ENCODE peak calls at places on chromosomes 5 and 9, in nine cellular contexts. One of them, this sample, is unnamed.

GRCh38 chr5:10672285-10673044 is 88.6 kb downstream of the DAP start:
- DNase-seq in LHCN-M2: no peak
- DNase-seq in C1 segment of cervical spinal cord: no peak
- DNase-seq in NCI-H1092: no peak
- DNase-seq in HS-5: no peak
- DNase-seq in aorta: no peak
- DNase-seq in GM12865: no peak
- DNase-seq in activated gamma-delta T cell treated with Interleukin-2 at 50 U/mL for 16 hours: no peak
- DNase-seq in astrocyte: no peak
- DNase-seq in this sample: no peak

GRCh38 chr5:138605254-138605972 is 30.2 kb upstream of the HSPA9 start:
- DNase-seq in GM12865: peak
- DNase-seq in astrocyte: no peak
- DNase-seq in activated gamma-delta T cell treated with Interleukin-2 at 50 U/mL for 16 hours: no peak
- DNase-seq in C1 segment of cervical spinal cord: no peak
- DNase-seq in aorta: no peak
- DNase-seq in HS-5: no peak
- DNase-seq in NCI-H1092: no peak
- DNase-seq in LHCN-M2: peak
- DNase-seq in this sample: no peak

GRCh38 chr9:106892632-106893031 is 29.7 kb downstream of the ZNF462 start:
- DNase-seq in C1 segment of cervical spinal cord: no peak
- DNase-seq in NCI-H1092: no peak
- DNase-seq in GM12865: no peak
- DNase-seq in astrocyte: peak
- DNase-seq in aorta: no peak
- DNase-seq in LHCN-M2: peak
- DNase-seq in activated gamma-delta T cell treated with Interleukin-2 at 50 U/mL for 16 hours: no peak
- DNase-seq in HS-5: peak
- DNase-seq in this sample: no peak

GRCh38 chr9:100352201-100352726 is 478 bp downstream of the TEX10 start:
- DNase-seq in NCI-H1092: no peak
- DNase-seq in LHCN-M2: peak
- DNase-seq in GM12865: peak
- DNase-seq in C1 segment of cervical spinal cord: peak
- DNase-seq in aorta: peak
- DNase-seq in HS-5: no peak
- DNase-seq in astrocyte: peak
- DNase-seq in activated gamma-delta T cell treated with Interleukin-2 at 50 U/mL for 16 hours: peak
- DNase-seq in this sample: peak

GRCh38 chr5:112776301-112776856 is 38.7 kb downstream of the APC start:
- DNase-seq in astrocyte: peak
- DNase-seq in aorta: no peak
- DNase-seq in LHCN-M2: peak
- DNase-seq in activated gamma-delta T cell treated with Interleukin-2 at 50 U/mL for 16 hours: no peak
- DNase-seq in HS-5: peak
- DNase-seq in GM12865: no peak
- DNase-seq in C1 segment of cervical spinal cord: no peak
- DNase-seq in NCI-H1092: no peak
- DNase-seq in this sample: no peak

GRCh38 chr9:121859646-121860045 is 208.2 kb downstream of the DAB2IP start:
- DNase-seq in aorta: no peak
- DNase-seq in NCI-H1092: no peak
- DNase-seq in HS-5: no peak
- DNase-seq in C1 segment of cervical spinal cord: no peak
- DNase-seq in activated gamma-delta T cell treated with Interleukin-2 at 50 U/mL for 16 hours: no peak
- DNase-seq in GM12865: no peak
- DNase-seq in astrocyte: no peak
- DNase-seq in LHCN-M2: no peak
- DNase-seq in this sample: peak

GRCh38 chr9:124145903-124146575 is 111.7 kb upstream of the NEK6 start:
- DNase-seq in HS-5: no peak
- DNase-seq in activated gamma-delta T cell treated with Interleukin-2 at 50 U/mL for 16 hours: no peak
- DNase-seq in C1 segment of cervical spinal cord: no peak
- DNase-seq in aorta: no peak
- DNase-seq in LHCN-M2: peak
- DNase-seq in NCI-H1092: no peak
- DNase-seq in astrocyte: no peak
- DNase-seq in GM12865: no peak
- DNase-seq in this sample: no peak

GRCh38 chr5:142168365-142168764 is 59.8 kb downstream of the NDFIP1 start:
- DNase-seq in LHCN-M2: no peak
- DNase-seq in C1 segment of cervical spinal cord: no peak
- DNase-seq in activated gamma-delta T cell treated with Interleukin-2 at 50 U/mL for 16 hours: no peak
- DNase-seq in HS-5: no peak
- DNase-seq in astrocyte: no peak
- DNase-seq in GM12865: no peak
- DNase-seq in aorta: no peak
- DNase-seq in NCI-H1092: no peak
- DNase-seq in this sample: no peak

This sample was measured in cardiac septum.